ENCODE peak calls at places on chromosomes 7 and 10, in ten cellular contexts. B is GM23338, Q is mammary epithelial cell, K is IMR-90, Z is SK-N-SH, P is PC-3, O is GM23248, L is Karpas-422, X is H9, M is fibroblast of lung. I is an unnamed sample.

GRCh38 chr10:91032614-91033248 is 111.8 kb upstream of the ANKRD1 start:
- DNase-seq in M (no peak), K (peak; percentile 22), P (no peak), O (peak; percentile 14), Z (no peak), B (no peak), X (no peak), L (no peak), Q (no peak), I (no peak)

GRCh38 chr7:66335318-66335717 is 130.2 kb downstream of the TPST1 start:
- DNase-seq in M (no peak), B (no peak), O (no peak), K (peak; percentile 20), L (no peak), X (no peak), P (no peak), Q (no peak), Z (no peak), I (no peak)

GRCh38 chr7:39672176-39672575 is 48.8 kb downstream of the RALA start:
- DNase-seq in X (no peak), O (no peak), Z (no peak), P (no peak), L (no peak), B (no peak), K (no peak), M (peak; percentile 29), Q (no peak), I (no peak)

GRCh38 chr7:157021893-157022680 is 11.6 kb upstream of the MNX1 start:
- DNase-seq in M (no peak), L (no peak), O (no peak), X (no peak), P (no peak), Q (no peak), K (no peak), B (peak; percentile 53), Z (peak; percentile 48), I (peak; percentile 42)

GRCh38 chr7:6284055-6284400 is 11.6 kb upstream of the CYTH3 start:
- DNase-seq in O (peak; percentile 67), Z (no peak), L (peak; percentile 9), X (no peak), B (no peak), K (no peak), Q (peak; percentile 44), M (peak; percentile 58), P (peak; percentile 86), I (no peak)

GRCh38 chr10:67017218-67017617 is 91.4 kb downstream of the LRRTM3 start:
- DNase-seq in X (no peak), Z (no peak), P (no peak), L (no peak), M (peak; percentile 43), O (no peak), Q (peak; percentile 40), B (no peak), K (no peak), I (no peak)

GRCh38 chr10:60650272-60650800 is 127.9 kb upstream of the CDK1 start:
- DNase-seq in K (no peak), B (no peak), Z (no peak), P (peak; percentile 75), O (no peak), X (no peak), L (no peak), Q (no peak), M (no peak), I (no peak)

GRCh38 chr10:121217331-121217730 is 366.2 kb downstream of the WDR11 start:
- DNase-seq in Q (no peak), Z (no peak), M (no peak), K (no peak), X (no peak), P (no peak), B (no peak), L (no peak), O (no peak), I (no peak)

GRCh38 chr7:44796034-44796503 is 412 bp upstream of the PPIA start:
- DNase-seq in M (peak; percentile 39), B (peak; percentile 89), Q (peak; percentile 63), K (peak; percentile 36), X (no peak), Z (no peak), O (peak; percentile 73), L (no peak), P (peak; percentile 54), I (peak; percentile 68)

GRCh38 chr10:127919418-127920191 is 12.7 kb downstream of the PTPRE start:
- DNase-seq in M (peak; percentile 90), P (peak; percentile 38), Z (peak; percentile 64), K (peak; percentile 37), X (peak; percentile 52), O (peak; percentile 86), L (peak; percentile 52), Q (no peak), B (peak; percentile 51), I (no peak)

GRCh38 chr7:158821173-158822021 is 7.9 kb downstream of the ESYT2 start:
- DNase-seq in Z (no peak), L (peak; percentile 41), O (peak; percentile 94), Q (peak; percentile 93), P (peak; percentile 89), X (no peak), M (peak; percentile 94), B (no peak), K (peak; percentile 75), I (no peak)

GRCh38 chr10:130858626-130859025 is 452.9 kb downstream of the TCERG1L start:
- DNase-seq in L (peak; percentile 27), K (no peak), Z (no peak), X (no peak), O (no peak), M (no peak), Q (no peak), B (no peak), P (no peak), I (no peak)

GRCh38 chr7:30931161-30931926 is 19.7 kb downstream of the AQP1 start:
- DNase-seq in X (no peak), Z (peak; percentile 22), K (no peak), Q (no peak), M (peak; percentile 44), O (peak; percentile 70), P (no peak), L (no peak), B (peak; percentile 42), I (no peak)

GRCh38 chr7:46671108-46671769 is 750.2 kb upstream of the IGFBP3 start:
- DNase-seq in M (no peak), P (no peak), B (peak; percentile 76), O (no peak), Z (no peak), L (no peak), Q (no peak), X (no peak), K (no peak), I (no peak)

GRCh38 chr7:135704074-135704473 is 23.9 kb downstream of the SLC13A4 start:
- DNase-seq in X (peak; percentile 80), L (peak; percentile 66), M (no peak), Q (no peak), B (peak; percentile 88), Z (no peak), O (no peak), P (no peak), K (no peak), I (peak; percentile 60)

DNA sequence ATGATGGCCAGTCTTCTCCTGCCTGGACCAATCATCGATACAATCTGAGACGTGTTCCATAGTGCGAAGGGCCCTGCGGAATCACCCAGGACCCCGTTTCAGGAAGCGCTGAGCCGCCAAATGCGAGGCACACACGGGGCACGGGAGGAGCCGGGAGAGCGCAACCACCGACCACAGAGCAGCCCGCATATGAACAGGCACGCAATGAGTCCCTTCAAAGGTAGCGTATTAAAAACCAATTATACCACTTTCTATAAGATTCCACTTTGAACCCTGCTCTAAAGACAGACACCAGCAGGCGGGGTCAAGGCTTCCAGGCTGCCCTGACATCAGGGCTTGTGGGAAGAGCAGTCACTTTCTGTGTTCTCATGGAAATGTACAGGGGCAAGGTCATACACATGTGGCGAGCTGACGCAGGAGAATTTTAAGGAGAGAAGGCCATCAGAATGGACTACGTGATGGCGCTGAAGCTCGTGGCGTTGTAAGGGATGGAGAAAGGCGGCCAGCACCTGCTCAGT is 46.1 kb downstream of the AMZ1 start:
- DNase-seq in Z (no peak), Q (no peak), P (no peak), L (peak; percentile 6), M (no peak), K (no peak), B (no peak), O (no peak), X (peak; percentile 14), I (no peak)
- H4K20me1 ChIP-seq in Z (peaks cover 11% of the 10 kb centered on the region), Q (peaks cover 3% of the 10 kb centered on the region), P (no peaks in the 10 kb centered on the region), L (no peaks in the 10 kb centered on the region), M (no peaks in the 10 kb centered on the region), K (peaks cover 21% of the 10 kb centered on the region), B (peaks cover 26% of the 10 kb centered on the region), O (no peaks in the 10 kb centered on the region), X (no peaks in the 10 kb centered on the region), I (peaks cover 15% of the 10 kb centered on the region)

DNA sequence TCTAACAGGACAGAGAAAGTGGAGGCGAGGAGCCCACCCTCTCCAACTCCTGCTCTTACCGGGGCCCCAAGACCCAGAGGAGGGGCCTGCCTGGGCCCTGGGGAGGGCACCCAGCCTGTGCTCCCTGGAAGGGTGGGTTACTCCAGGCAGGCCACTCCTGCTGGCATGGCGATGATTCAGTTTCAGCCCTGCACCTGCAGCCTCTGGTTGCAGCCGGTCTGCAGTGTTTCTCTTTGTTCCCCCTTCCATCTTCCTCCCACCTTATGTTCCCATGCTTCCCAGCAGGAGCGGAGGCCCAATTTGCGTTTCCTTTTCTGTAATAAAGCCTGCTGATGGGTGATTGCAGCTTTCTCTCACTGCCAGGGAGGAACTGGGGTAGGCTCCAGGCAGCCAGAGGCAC is 53.2 kb upstream of the FAM20C start:
- DNase-seq in M (no peak), O (no peak), L (no peak), Z (no peak), X (no peak), K (no peak), B (peak; percentile 54), P (no peak), Q (no peak), I (peak; percentile 23)
- H3K27ac ChIP-seq in M (no peak overlapping the region), O (no peak overlapping the region), L (no peak overlapping the region), Z (no peak overlapping the region), X (no peak overlapping the region), K (no peak overlapping the region), B (no peak overlapping the region), P (no peak overlapping the region), Q (no peak overlapping the region), I (no peak overlapping the region)

GRCh38 chr10:125122566-125122965 is 37.8 kb downstream of the CTBP2 start:
- DNase-seq in Q (no peak), Z (no peak), O (no peak), X (no peak), P (no peak), L (no peak), B (no peak), M (no peak), K (no peak), I (no peak)
- H4K20me1 ChIP-seq in Q (no peaks in the 10 kb centered on the region), Z (peaks cover 96% of the 10 kb centered on the region), O (peaks cover 29% of the 10 kb centered on the region), X (peaks cover 3% of the 10 kb centered on the region), P (no peaks in the 10 kb centered on the region), L (no peaks in the 10 kb centered on the region), B (peaks cover 95% of the 10 kb centered on the region), M (no peaks in the 10 kb centered on the region), K (peaks cover 95% of the 10 kb centered on the region), I (peaks cover 100% of the 10 kb centered on the region)

DNA sequence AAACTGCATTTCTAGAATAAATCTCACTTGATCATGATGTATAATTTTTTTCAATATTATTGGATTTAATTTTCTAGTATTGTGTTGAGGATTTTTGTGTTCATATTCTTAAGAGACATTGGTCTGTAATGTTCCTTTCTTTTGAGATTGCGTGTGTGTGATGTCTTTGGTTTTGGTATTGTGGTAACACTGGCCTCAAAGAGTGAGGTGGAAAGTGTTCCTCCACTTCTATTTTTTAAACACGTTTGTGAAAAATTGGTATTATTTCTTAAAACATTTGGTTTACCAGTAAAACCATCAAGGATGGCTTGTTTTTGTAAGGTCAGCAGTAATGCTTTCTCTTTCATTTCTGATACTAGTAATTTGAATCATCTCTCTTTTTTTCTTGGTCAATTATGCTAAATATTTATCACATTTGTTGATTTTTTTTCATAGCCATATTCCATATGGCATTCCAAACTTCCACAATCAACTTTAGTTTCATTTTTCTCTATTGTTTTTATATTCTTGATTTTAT is 290.2 kb upstream of the CDC14C start:
- DNase-seq in Z (no peak), B (no peak), O (no peak), Q (no peak), M (no peak), X (no peak), L (no peak), K (no peak), P (no peak), I (no peak)
- H3K27ac ChIP-seq in Z (no peak overlapping the region), B (no peak overlapping the region), O (no peak overlapping the region), Q (no peak overlapping the region), M (no peak overlapping the region), X (no peak overlapping the region), L (no peak overlapping the region), K (no peak overlapping the region), P (no peak overlapping the region), I (no peak overlapping the region)